ENCODE peak calls at places on chromosomes 11 and 22, in six cellular contexts. One of them, this sample, is unnamed.

GRCh38 chr22:25208743-25209505 is 9.3 kb downstream of the CRYBB3 start:
- DNase-seq in thoracic aorta: no peak
- DNase-seq in A549: no peak
- DNase-seq in WERI-Rb-1: no peak
- DNase-seq in upper lobe of right lung: no peak
- DNase-seq in CD8-positive, alpha-beta memory T cell: no peak
- DNase-seq in this sample: no peak

GRCh38 chr11:10381730-10382129 is 73.3 kb upstream of the AMPD3 start:
- DNase-seq in upper lobe of right lung: no peak
- DNase-seq in WERI-Rb-1: no peak
- DNase-seq in A549: no peak
- DNase-seq in CD8-positive, alpha-beta memory T cell: no peak
- DNase-seq in thoracic aorta: no peak
- DNase-seq in this sample: no peak

GRCh38 chr11:88414385-88414861 is 76.9 kb upstream of the CTSC start:
- DNase-seq in thoracic aorta: no peak
- DNase-seq in A549: no peak
- DNase-seq in WERI-Rb-1: no peak
- DNase-seq in upper lobe of right lung: no peak
- DNase-seq in CD8-positive, alpha-beta memory T cell: peak
- DNase-seq in this sample: no peak

GRCh38 chr11:111417766-111418435 is 38.8 kb upstream of the POU2AF1 start:
- DNase-seq in WERI-Rb-1: no peak
- DNase-seq in thoracic aorta: no peak
- DNase-seq in upper lobe of right lung: no peak
- DNase-seq in A549: no peak
- DNase-seq in CD8-positive, alpha-beta memory T cell: no peak
- DNase-seq in this sample: no peak

GRCh38 chr22:24521791-24522245 is 26.7 kb downstream of the UPB1 start:
- DNase-seq in A549: peak
- DNase-seq in CD8-positive, alpha-beta memory T cell: no peak
- DNase-seq in WERI-Rb-1: peak
- DNase-seq in thoracic aorta: no peak
- DNase-seq in upper lobe of right lung: peak
- DNase-seq in this sample: peak

GRCh38 chr11:95247883-95248282 is 16.9 kb upstream of the SESN3 start:
- DNase-seq in CD8-positive, alpha-beta memory T cell: no peak
- DNase-seq in A549: no peak
- DNase-seq in WERI-Rb-1: no peak
- DNase-seq in upper lobe of right lung: no peak
- DNase-seq in thoracic aorta: no peak
- DNase-seq in this sample: no peak

GRCh38 chr11:66045177-66045639 is 3.8 kb downstream of the GAL3ST3 start:
- DNase-seq in CD8-positive, alpha-beta memory T cell: peak
- DNase-seq in A549: peak
- DNase-seq in WERI-Rb-1: peak
- DNase-seq in upper lobe of right lung: peak
- DNase-seq in thoracic aorta: no peak
- DNase-seq in this sample: peak

GRCh38 chr11:1298695-1299492 is 10.5 kb downstream of the TOLLIP start:
- DNase-seq in CD8-positive, alpha-beta memory T cell: no peak
- DNase-seq in upper lobe of right lung: peak
- DNase-seq in WERI-Rb-1: no peak
- DNase-seq in thoracic aorta: no peak
- DNase-seq in A549: peak
- DNase-seq in this sample: peak

DNA sequence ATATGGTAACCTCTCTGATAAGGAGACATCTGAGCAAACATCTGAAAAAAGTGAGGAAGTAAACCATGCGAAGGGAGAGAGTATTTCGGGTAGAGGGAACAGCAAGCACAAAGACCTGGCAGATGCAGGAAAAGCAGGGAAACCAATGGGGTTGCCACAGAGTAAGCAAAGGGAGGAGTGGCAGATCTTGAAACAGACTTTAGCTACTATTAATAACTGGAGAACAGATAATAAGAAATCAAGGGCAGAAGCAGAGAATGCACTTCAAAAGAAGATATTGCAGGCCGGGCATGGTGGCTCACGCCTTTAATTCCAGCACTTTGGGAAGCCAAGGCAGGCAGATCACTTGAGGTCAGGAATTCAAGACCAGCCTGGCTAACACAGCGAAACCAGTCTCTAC is 18.1 kb downstream of the MRTFA start:
- DNase-seq in CD8-positive, alpha-beta memory T cell: no peak
- DNase-seq in upper lobe of right lung: no peak
- DNase-seq in A549: no peak
- DNase-seq in thoracic aorta: no peak
- DNase-seq in WERI-Rb-1: no peak
- DNase-seq in this sample: no peak
- H3K27ac ChIP-seq in CD8-positive, alpha-beta memory T cell: no peak
- H3K27ac ChIP-seq in upper lobe of right lung: no peak
- H3K27ac ChIP-seq in A549: no peak
- H3K27ac ChIP-seq in thoracic aorta: no peak
- H3K27ac ChIP-seq in WERI-Rb-1: no peak
- H3K27ac ChIP-seq in this sample: no peak

DNA sequence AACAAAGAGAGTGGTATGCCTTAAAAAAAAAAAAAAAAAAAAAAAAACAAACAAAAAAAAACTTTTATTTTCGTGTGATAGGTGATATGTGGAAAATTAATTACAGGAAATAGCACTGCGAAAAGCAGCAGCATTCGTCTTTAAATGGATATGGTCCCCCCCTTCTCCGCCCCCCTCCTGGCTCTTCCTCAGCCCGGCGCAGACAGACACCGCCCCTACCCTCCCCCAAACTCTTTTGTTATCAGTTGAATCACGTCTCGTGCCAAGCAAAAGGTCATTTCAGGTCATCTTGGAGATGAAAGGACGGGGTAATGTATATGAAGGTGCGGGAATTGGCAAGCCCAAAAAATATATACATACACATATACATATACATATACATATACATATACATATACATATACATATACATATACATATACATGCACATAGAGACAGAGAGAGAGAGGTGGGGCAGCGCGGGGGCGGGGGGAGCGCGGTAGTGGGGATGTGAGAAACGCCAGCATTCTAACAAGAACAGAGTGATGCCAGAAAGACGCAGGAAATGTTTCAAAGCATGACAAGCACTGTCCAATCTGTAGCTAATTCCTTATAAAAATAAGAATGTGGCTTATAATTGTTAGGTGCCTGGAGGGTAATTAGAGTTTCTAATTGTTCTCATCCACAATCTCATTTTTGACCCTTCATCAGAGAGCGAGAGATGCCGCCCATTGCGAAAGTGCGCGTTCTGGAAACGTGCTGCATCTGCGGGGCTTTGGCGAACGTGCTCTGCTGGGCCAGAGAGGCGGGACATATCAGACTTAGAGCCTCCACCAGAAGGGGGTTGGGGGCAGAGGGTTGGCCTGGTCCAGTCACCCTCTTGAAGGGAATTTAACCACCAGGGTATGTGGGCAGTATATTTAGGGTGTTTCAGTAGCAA is 214.5 kb upstream of the UBASH3B start:
- DNase-seq in WERI-Rb-1: no peak
- DNase-seq in thoracic aorta: no peak
- DNase-seq in CD8-positive, alpha-beta memory T cell: no peak
- DNase-seq in upper lobe of right lung: no peak
- DNase-seq in A549: peak
- DNase-seq in this sample: no peak
- H3K27ac ChIP-seq in WERI-Rb-1: no peak
- H3K27ac ChIP-seq in thoracic aorta: peak
- H3K27ac ChIP-seq in CD8-positive, alpha-beta memory T cell: no peak
- H3K27ac ChIP-seq in upper lobe of right lung: peak
- H3K27ac ChIP-seq in A549: peak
- H3K27ac ChIP-seq in this sample: peak

GRCh38 chr11:43072096-43072495 is 239.7 kb upstream of the API5 start:
- DNase-seq in upper lobe of right lung: no peak
- DNase-seq in WERI-Rb-1: no peak
- DNase-seq in CD8-positive, alpha-beta memory T cell: no peak
- DNase-seq in thoracic aorta: no peak
- DNase-seq in A549: no peak
- DNase-seq in this sample: no peak
- H3K27ac ChIP-seq in upper lobe of right lung: no peak
- H3K27ac ChIP-seq in WERI-Rb-1: no peak
- H3K27ac ChIP-seq in CD8-positive, alpha-beta memory T cell: no peak
- H3K27ac ChIP-seq in thoracic aorta: no peak
- H3K27ac ChIP-seq in A549: no peak
- H3K27ac ChIP-seq in this sample: no peak

GRCh38 chr11:72776844-72777754 is 16.7 kb downstream of the STARD10 start:
- DNase-seq in upper lobe of right lung: no peak
- DNase-seq in A549: no peak
- DNase-seq in thoracic aorta: no peak
- DNase-seq in WERI-Rb-1: peak
- DNase-seq in CD8-positive, alpha-beta memory T cell: no peak
- DNase-seq in this sample: peak
- H3K27ac ChIP-seq in upper lobe of right lung: no peak
- H3K27ac ChIP-seq in A549: no peak
- H3K27ac ChIP-seq in thoracic aorta: no peak
- H3K27ac ChIP-seq in WERI-Rb-1: no peak
- H3K27ac ChIP-seq in CD8-positive, alpha-beta memory T cell: peak
- H3K27ac ChIP-seq in this sample: no peak